ENCODE peak calls at places on chromosomes 13 and 19, in seven cellular contexts. P is suprapubic skin, R is mesendoderm, Z is cardiac muscle cell, G is AG04449, L is fibroblast of the aortic adventitia, J is body of pancreas. U is an unnamed sample.
A peak's percentile ranks its signal among the peaks of the same experiment; 100 is the strongest.

GRCh38 chr19:2419754-2420153 is 7.6 kb downstream of the TIMM13 start:
- DNase-seq in P (no peak), R (no peak), Z (no peak), G (no peak), L (no peak), J (no peak), U (no peak)

GRCh38 chr19:10289167-10289835 is 451 bp upstream of the ICAM5 start:
- DNase-seq in P (no peak), R (peak; percentile 58), Z (peak; percentile 58), G (no peak), L (no peak), J (no peak), U (no peak)

GRCh38 chr13:79503473-79504017 is 22.6 kb downstream of the NDFIP2 start:
- DNase-seq in P (no peak), R (no peak), Z (no peak), G (no peak), L (no peak), J (no peak), U (no peak)

GRCh38 chr13:112923962-112924361 is 45.1 kb upstream of the MCF2L start:
- DNase-seq in P (no peak), R (no peak), Z (no peak), G (no peak), L (no peak), J (no peak), U (no peak)

GRCh38 chr19:412356-413355 is 3.7 kb upstream of the C2CD4C start:
- DNase-seq in P (no peak), R (peak; percentile 69), Z (no peak), G (no peak), L (no peak), J (no peak), U (no peak)

GRCh38 chr19:13103961-13104847 is 1.5 kb upstream of the LYL1 start:
- DNase-seq in P (no peak), R (peak; percentile 33), Z (no peak), G (no peak), L (no peak), J (no peak), U (no peak)

GRCh38 chr19:35533822-35534521 is 716 bp downstream of the GAPDHS start:
- DNase-seq in P (no peak), R (peak; percentile 86), Z (peak; percentile 57), G (no peak), L (peak; percentile 29), J (no peak), U (no peak)

GRCh38 chr19:38676878-38677646 is 29.6 kb downstream of the ACTN4 start:
- DNase-seq in P (no peak), R (no peak), Z (no peak), G (no peak), L (no peak), J (no peak), U (no peak)

GRCh38 chr13:59674616-59675015 is 489.1 kb downstream of the DIAPH3 start:
- DNase-seq in P (no peak), R (no peak), Z (no peak), G (no peak), L (no peak), J (no peak), U (no peak)

GRCh38 chr13:32454886-32455593 is 27.1 kb upstream of the N4BP2L1 start:
- DNase-seq in P (no peak), R (no peak), Z (no peak), G (no peak), L (no peak), J (no peak), U (no peak)

GRCh38 chr13:49802410-49802809 is 9.9 kb upstream of the KPNA3 start:
- DNase-seq in P (no peak), R (no peak), Z (no peak), G (no peak), L (no peak), J (no peak), U (no peak)

GRCh38 chr13:41762796-41763195 is 198.1 kb downstream of the VWA8 start:
- DNase-seq in P (no peak), R (no peak), Z (no peak), G (no peak), L (no peak), J (no peak), U (no peak)

GRCh38 chr19:54804101-54804500 is 691 bp downstream of the KIR2DL4 start:
- DNase-seq in P (peak; percentile 54), R (no peak), Z (no peak), G (no peak), L (no peak), J (no peak), U (no peak)
- H3K4me3 ChIP-seq in P (no peak overlapping the region), R (no peak overlapping the region), Z (no peak overlapping the region), G (no peak overlapping the region), L (no peak overlapping the region), J (no peak overlapping the region), U (no peak overlapping the region)

DNA sequence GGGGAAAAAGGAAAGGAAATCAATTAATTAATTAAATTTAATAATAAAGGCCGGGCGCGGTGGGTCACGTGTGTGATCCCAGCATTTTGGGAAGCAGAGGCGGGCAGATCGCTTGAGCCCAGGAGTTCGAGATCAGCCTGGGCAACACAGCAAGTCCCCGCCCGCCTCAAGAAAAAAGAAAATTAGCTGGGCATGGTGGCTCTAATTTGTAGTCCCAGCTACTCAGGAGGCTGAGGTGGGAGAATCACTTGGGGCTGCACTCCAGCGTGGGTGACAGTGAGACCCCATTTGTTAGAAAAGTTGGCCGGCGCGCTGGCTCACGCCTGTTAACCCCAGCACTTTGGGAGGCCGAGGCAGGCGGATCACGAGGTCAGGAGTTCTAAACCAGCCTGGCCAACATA is 733 bp upstream of the CD320 start:
- DNase-seq in P (peak; percentile 64), R (no peak), Z (no peak), G (no peak), L (no peak), J (peak; percentile 9), U (no peak)
- H3K4me3 ChIP-seq in P (peak overlapping the region; percentile 63), R (no peak overlapping the region), Z (peak overlapping the region; percentile 47), G (no peak overlapping the region), L (no peak overlapping the region), J (no peak overlapping the region), U (peak overlapping the region; percentile 62)

DNA sequence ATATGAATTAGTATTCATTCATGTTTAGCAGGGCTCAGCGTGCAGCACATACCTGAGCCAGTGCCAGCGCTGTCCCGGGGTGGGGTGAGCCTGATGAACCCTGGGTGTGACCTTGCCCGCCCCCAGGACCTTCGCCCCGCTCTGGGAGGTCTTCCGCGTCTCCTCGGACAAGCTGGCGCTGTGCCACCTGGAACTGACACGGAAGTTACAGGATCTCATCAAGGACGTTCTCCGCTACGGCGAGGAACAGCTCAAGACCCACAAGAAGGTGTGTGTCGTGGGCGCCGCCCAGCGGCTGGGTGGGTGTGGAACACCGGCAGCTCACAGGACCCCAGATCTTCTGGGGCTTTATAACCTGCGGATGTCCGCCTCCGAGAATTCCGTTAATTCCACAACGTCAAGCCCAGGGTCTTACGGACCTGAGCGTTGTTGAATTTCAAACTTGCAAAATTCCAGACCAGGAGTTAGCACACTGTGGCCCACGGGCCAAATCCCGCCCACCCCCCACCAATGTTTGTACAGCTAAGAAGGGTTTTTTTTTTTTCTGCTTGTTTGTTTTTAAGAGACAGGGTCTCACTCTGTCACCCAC is 15.4 kb downstream of the FCHO1 start:
- DNase-seq in P (peak; percentile 90), R (peak; percentile 91), Z (peak; percentile 92), G (no peak), L (peak; percentile 79), J (peak; percentile 81), U (peak; percentile 71)
- H3K4me3 ChIP-seq in P (no peak overlapping the region), R (no peak overlapping the region), Z (no peak overlapping the region), G (peak overlapping the region; percentile 25), L (peak overlapping the region; percentile 45), J (no peak overlapping the region), U (no peak overlapping the region)

DNA sequence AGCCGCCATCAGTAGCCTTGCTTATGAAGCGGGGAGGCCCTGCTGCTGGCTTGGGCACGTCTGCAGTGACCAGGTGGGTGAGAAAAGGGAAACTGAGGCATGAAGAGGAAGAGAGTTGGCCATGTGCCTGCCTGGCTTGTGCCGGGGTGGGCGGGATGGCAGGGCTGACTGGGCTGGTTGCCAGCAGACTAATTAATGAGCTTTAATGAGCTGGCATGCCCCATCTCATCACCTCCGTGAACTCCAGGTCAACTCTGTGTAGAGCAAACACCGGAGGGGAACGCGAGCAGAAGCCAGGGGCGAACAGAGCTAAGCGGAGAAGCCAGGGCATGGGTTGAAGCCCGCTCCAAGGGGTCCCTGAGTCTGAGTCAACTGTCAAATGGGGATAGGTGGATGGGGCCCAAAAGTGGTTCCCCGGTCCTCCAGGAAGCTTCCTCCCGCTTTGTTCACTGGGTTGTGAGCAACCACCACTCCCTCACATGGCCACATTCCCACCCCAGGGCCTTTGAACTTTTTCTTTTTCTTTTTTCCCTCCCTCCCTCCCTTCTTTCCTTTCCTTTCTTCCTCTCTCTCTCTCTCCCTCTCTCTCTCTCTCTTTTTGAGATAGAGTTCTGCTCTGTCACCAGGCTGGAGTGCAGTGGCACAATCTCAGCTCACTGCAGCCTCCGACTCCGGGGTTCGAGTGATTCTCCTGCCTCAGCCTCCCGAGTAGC is 8.7 kb downstream of the NR2F6 start:
- DNase-seq in P (no peak), R (no peak), Z (no peak), G (no peak), L (no peak), J (no peak), U (no peak)
- H3K4me3 ChIP-seq in P (no peak overlapping the region), R (no peak overlapping the region), Z (no peak overlapping the region), G (no peak overlapping the region), L (no peak overlapping the region), J (no peak overlapping the region), U (no peak overlapping the region)

GRCh38 chr19:49807888-49808675 is 5.0 kb downstream of the FUZ start:
- DNase-seq in P (peak; percentile 80), R (no peak), Z (no peak), G (no peak), L (no peak), J (no peak), U (no peak)
- H3K4me3 ChIP-seq in P (peak overlapping the region; percentile 79), R (no peak overlapping the region), Z (no peak overlapping the region), G (peak overlapping the region; percentile 33), L (peak overlapping the region; percentile 25), J (no peak overlapping the region), U (no peak overlapping the region)

DNA sequence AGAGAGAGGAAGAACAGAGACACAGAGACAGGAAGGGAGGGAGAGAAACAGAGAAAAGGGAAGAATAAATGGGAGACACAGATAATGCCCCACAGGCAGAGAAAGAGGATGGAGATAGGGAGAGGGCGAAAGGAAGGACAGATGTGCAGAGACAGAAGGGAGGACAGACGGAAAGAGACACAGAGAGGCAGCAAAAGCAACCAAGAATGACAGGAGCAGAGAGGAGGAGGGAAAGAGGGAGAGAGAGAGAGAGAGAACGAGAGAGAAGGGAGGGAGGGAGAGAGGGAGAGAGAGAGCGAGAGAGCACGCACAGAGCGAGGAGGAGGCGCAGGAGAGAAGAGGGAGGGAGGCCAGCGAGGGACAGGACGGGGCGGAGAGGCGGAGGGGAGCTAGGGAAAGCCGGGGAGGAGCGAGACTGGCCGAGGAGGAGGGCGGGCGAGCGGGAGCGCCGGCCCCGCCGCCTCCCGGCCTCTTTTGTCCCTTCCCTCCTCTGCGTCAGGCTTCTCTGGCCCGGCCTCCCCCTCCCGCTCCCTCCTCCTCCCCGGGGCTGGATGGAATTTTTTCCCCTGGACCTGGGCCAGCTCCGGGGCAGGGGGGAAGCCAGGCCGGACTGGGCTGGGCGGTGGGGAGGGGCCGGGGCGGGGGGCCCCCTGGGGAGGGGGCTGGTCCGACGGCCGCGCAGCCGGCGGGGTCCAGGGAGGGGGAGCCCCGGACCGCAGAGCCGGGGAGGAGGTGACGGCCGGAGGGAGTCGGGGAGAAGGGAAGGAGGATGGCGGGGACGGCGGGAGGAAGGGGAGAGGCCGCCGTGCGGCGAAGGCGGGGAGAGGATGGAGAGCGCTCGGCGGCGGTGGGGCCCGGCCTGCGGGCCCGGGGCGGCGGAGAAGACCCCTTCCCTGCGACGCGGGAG is 4.2 kb upstream of the SPACA6 start:
- DNase-seq in P (peak; percentile 92), R (peak; percentile 97), Z (peak; percentile 99), G (peak; percentile 80), L (peak; percentile 96), J (peak; percentile 80), U (peak; percentile 98)
- H3K4me3 ChIP-seq in P (peak overlapping the region; percentile 80), R (peak overlapping the region; percentile 86), Z (peak overlapping the region; percentile 54), G (peak overlapping the region; percentile 96), L (peak overlapping the region; percentile 97), J (peak overlapping the region; percentile 61), U (peak overlapping the region; percentile 84)

U was measured in astrocyte of the spinal cord.